ENCODE peak calls at places on chromosomes 7 and 10, in six cellular contexts. One of them, this sample, is unnamed.
A peak's percentile ranks its signal among the peaks of the same experiment; 100 is the strongest.

GRCh38 chr10:83553366-83553765 is 585.9 kb upstream of the GHITM start:
- DNase-seq in fibroblast of the conjunctiva: no peak
- DNase-seq in A549: no peak
- DNase-seq in GDM1: no peak
- DNase-seq in fibroblast of villous mesenchyme: no peak
- DNase-seq in EL: peak; percentile 1
- DNase-seq in this sample: no peak

GRCh38 chr10:99431190-99431549 is 746 bp upstream of the GOT1 start:
- DNase-seq in fibroblast of the conjunctiva: peak; percentile 17
- DNase-seq in A549: peak; percentile 55
- DNase-seq in GDM1: peak; percentile 32
- DNase-seq in fibroblast of villous mesenchyme: peak; percentile 57
- DNase-seq in EL: peak; percentile 65
- DNase-seq in this sample: no peak

GRCh38 chr10:79155301-79156081 is 86.7 kb downstream of the ZMIZ1 start:
- DNase-seq in fibroblast of the conjunctiva: no peak
- DNase-seq in A549: no peak
- DNase-seq in GDM1: no peak
- DNase-seq in fibroblast of villous mesenchyme: no peak
- DNase-seq in EL: peak; percentile 56
- DNase-seq in this sample: no peak

GRCh38 chr10:107473221-107473620 is 308.7 kb upstream of the SORCS1 start:
- DNase-seq in fibroblast of the conjunctiva: no peak
- DNase-seq in A549: no peak
- DNase-seq in GDM1: no peak
- DNase-seq in fibroblast of villous mesenchyme: no peak
- DNase-seq in EL: no peak
- DNase-seq in this sample: no peak

GRCh38 chr7:1678070-1678543 is 8.0 kb downstream of the ELFN1 start:
- DNase-seq in fibroblast of the conjunctiva: no peak
- DNase-seq in A549: no peak
- DNase-seq in GDM1: no peak
- DNase-seq in fibroblast of villous mesenchyme: no peak
- DNase-seq in EL: no peak
- DNase-seq in this sample: no peak

GRCh38 chr7:56078196-56078595 is 14.1 kb downstream of the SUMF2 start:
- DNase-seq in fibroblast of the conjunctiva: no peak
- DNase-seq in A549: no peak
- DNase-seq in GDM1: no peak
- DNase-seq in fibroblast of villous mesenchyme: no peak
- DNase-seq in EL: no peak
- DNase-seq in this sample: no peak

GRCh38 chr10:133195096-133195495 is 34.9 kb upstream of the UTF1 start:
- DNase-seq in fibroblast of the conjunctiva: no peak
- DNase-seq in A549: no peak
- DNase-seq in GDM1: no peak
- DNase-seq in fibroblast of villous mesenchyme: no peak
- DNase-seq in EL: no peak
- DNase-seq in this sample: no peak

GRCh38 chr10:23294638-23295247 is 49.9 kb downstream of the C10orf67 start:
- DNase-seq in fibroblast of the conjunctiva: no peak
- DNase-seq in A549: no peak
- DNase-seq in GDM1: no peak
- DNase-seq in fibroblast of villous mesenchyme: peak; percentile 32
- DNase-seq in EL: peak; percentile 12
- DNase-seq in this sample: no peak

GRCh38 chr7:12508554-12508953 is 62.0 kb upstream of the SCIN start:
- DNase-seq in fibroblast of the conjunctiva: no peak
- DNase-seq in A549: no peak
- DNase-seq in GDM1: no peak
- DNase-seq in fibroblast of villous mesenchyme: no peak
- DNase-seq in EL: no peak
- DNase-seq in this sample: no peak

GRCh38 chr7:46397591-46397990 is 476.5 kb upstream of the IGFBP3 start:
- DNase-seq in fibroblast of the conjunctiva: no peak
- DNase-seq in A549: no peak
- DNase-seq in GDM1: no peak
- DNase-seq in fibroblast of villous mesenchyme: no peak
- DNase-seq in EL: no peak
- DNase-seq in this sample: no peak

GRCh38 chr10:78717200-78717599 is 351.6 kb upstream of the ZMIZ1 start:
- DNase-seq in fibroblast of the conjunctiva: no peak
- DNase-seq in A549: no peak
- DNase-seq in GDM1: no peak
- DNase-seq in fibroblast of villous mesenchyme: no peak
- DNase-seq in EL: peak; percentile 48
- DNase-seq in this sample: no peak

GRCh38 chr7:22576941-22577927 is 77.2 kb upstream of the STEAP1B start:
- DNase-seq in fibroblast of the conjunctiva: peak; percentile 91
- DNase-seq in A549: peak; percentile 68
- DNase-seq in GDM1: no peak
- DNase-seq in fibroblast of villous mesenchyme: peak; percentile 100
- DNase-seq in EL: peak; percentile 97
- DNase-seq in this sample: no peak

GRCh38 chr7:101232141-101232821 is 5.3 kb downstream of the CLDN15 start:
- DNase-seq in fibroblast of the conjunctiva: no peak
- DNase-seq in A549: no peak
- DNase-seq in GDM1: no peak
- DNase-seq in fibroblast of villous mesenchyme: no peak
- DNase-seq in EL: no peak
- DNase-seq in this sample: no peak